ENCODE peak calls at places on chromosome 21, in six cellular contexts. W is HepG2, C is H1, E is K562, Y is HCT116, S is GM12878. P is an unnamed sample.

GRCh38 chr21:16976132-16976666 is 536.6 kb upstream of the CXADR start:
- DNase-seq in E (no peak), C (no peak), W (no peak), S (no peak), Y (no peak), P (no peak)

GRCh38 chr21:17585875-17586450 is 26.7 kb downstream of the BTG3 start:
- DNase-seq in Y (peak; percentile 42), C (no peak), E (peak; percentile 19), S (no peak), W (peak; percentile 41), P (peak; percentile 30)

GRCh38 chr21:40143822-40144525 is 276.7 kb downstream of the PCP4 start:
- DNase-seq in E (peak; percentile 56), C (no peak), S (no peak), Y (peak; percentile 6), W (peak; percentile 10), P (peak; percentile 57)

GRCh38 chr21:41817228-41817627 is 50.4 kb upstream of the RIPK4 start:
- DNase-seq in Y (peak; percentile 33), S (no peak), E (peak; percentile 76), C (no peak), W (peak; percentile 44), P (peak; percentile 62)

GRCh38 chr21:43603641-43604504 is 55.4 kb downstream of the HSF2BP start:
- DNase-seq in C (no peak), W (peak; percentile 15), S (no peak), E (no peak), Y (no peak), P (no peak)

GRCh38 chr21:41242238-41242829 is 74.3 kb upstream of the FAM3B start:
- DNase-seq in W (no peak), C (no peak), E (no peak), S (no peak), Y (no peak), P (no peak)

GRCh38 chr21:43859747-43860214 is 5.2 kb upstream of the AGPAT3 start:
- DNase-seq in E (no peak), C (no peak), Y (no peak), W (no peak), S (no peak), P (no peak)

GRCh38 chr21:14545906-14546480 is at the start of gene SAMSN1:
- DNase-seq in E (peak; percentile 88), W (no peak), S (peak; percentile 78), C (no peak), Y (no peak), P (no peak)

GRCh38 chr21:41559658-41560599 is 52.0 kb upstream of the TMPRSS2 start:
- DNase-seq in S (peak; percentile 72), E (no peak), C (no peak), W (no peak), Y (no peak), P (no peak)

GRCh38 chr21:16879479-16879878 is 633.4 kb upstream of the CXADR start:
- DNase-seq in W (no peak), Y (no peak), C (no peak), S (no peak), E (no peak), P (no peak)

GRCh38 chr21:42452401-42453018 is 43.5 kb downstream of the RSPH1 start:
- DNase-seq in E (no peak), W (no peak), Y (no peak), S (no peak), C (no peak), P (no peak)

GRCh38 chr21:18951291-18952038 is 547.9 kb upstream of the TMPRSS15 start:
- DNase-seq in W (no peak), S (no peak), C (peak; percentile 9), Y (no peak), E (no peak), P (peak; percentile 79)

GRCh38 chr21:42527489-42528158 is 14.0 kb downstream of the SLC37A1 start:
- DNase-seq in W (no peak), C (no peak), Y (no peak), S (peak; percentile 80), E (no peak), P (no peak)

GRCh38 chr21:33299181-33299752 is 25.5 kb upstream of the IFNAR1 start:
- DNase-seq in S (peak; percentile 25), C (no peak), Y (no peak), W (no peak), E (no peak), P (peak; percentile 9)

GRCh38 chr21:26941436-26941835 is 25.5 kb downstream of the ADAMTS5 start:
- DNase-seq in Y (no peak), W (no peak), E (no peak), S (no peak), C (no peak), P (no peak)

GRCh38 chr21:29201186-29201585 is 70.7 kb downstream of the MAP3K7CL start:
- DNase-seq in E (no peak), W (no peak), Y (no peak), C (no peak), S (no peak), P (no peak)

GRCh38 chr21:29265690-29266479 is 32.8 kb upstream of the BACH1 start:
- DNase-seq in W (no peak), Y (no peak), S (peak; percentile 30), E (no peak), C (no peak), P (no peak)

GRCh38 chr21:17911628-17912027 is 92.5 kb upstream of the C21orf91 start:
- DNase-seq in Y (no peak), S (no peak), E (no peak), W (no peak), C (no peak), P (no peak)

GRCh38 chr21:31872452-31873274 is at the start of gene HUNK:
- DNase-seq in S (no peak), E (no peak), Y (no peak), C (no peak), W (peak; percentile 29), P (no peak)

GRCh38 chr21:26587621-26588260 is 14.7 kb upstream of the CYYR1 start:
- DNase-seq in E (no peak), S (no peak), W (no peak), C (no peak), Y (no peak), P (no peak)

GRCh38 chr21:43318841-43319781 is 107.8 kb downstream of the SIK1 start:
- DNase-seq in S (peak; percentile 19), C (no peak), E (no peak), W (no peak), Y (no peak), P (no peak)

GRCh38 chr21:45405271-45405818 is 380 bp downstream of the COL18A1 start:
- DNase-seq in C (no peak), E (peak; percentile 90), W (no peak), Y (no peak), S (no peak), P (no peak)

GRCh38 chr21:45403133-45403824 is 1.7 kb upstream of the COL18A1 start:
- DNase-seq in S (no peak), Y (no peak), C (no peak), W (no peak), E (no peak), P (no peak)

GRCh38 chr21:45405819-45406762 is 1.1 kb downstream of the COL18A1 start:
- DNase-seq in C (no peak), W (peak; percentile 45), E (no peak), S (no peak), Y (no peak), P (no peak)

GRCh38 chr21:45403825-45404725 is 890 bp upstream of the COL18A1 start:
- DNase-seq in C (peak; percentile 34), S (no peak), Y (no peak), W (no peak), E (no peak), P (no peak)

DNA sequence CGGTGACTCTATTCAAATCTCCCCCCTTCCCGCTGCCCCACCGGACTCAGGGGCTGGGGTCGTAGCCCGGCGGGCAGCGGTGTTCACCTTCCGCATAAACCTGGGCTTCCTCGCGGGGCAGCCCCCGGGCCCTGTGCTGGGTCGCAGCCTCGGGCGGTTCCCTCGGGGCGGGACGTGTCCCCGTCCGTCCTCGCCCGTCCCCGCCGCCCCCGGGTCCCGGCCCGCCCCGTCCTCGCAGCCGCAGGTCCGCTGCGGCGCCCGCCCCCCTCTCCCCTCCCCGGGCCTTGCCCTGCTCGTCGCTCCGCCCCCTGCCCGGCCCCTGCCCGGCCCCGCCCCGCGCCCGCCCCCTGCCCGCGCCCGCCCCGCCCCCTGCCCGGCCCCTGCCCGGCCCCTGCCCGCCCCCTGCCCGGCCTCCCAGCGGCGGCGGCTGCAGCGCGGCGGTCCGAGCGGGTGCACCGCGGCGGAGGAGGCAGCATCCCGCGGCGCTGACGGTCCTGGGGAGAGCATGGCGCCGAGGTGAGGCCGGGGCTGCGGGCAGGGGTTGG is at the start of gene COL18A1:
- DNase-seq in Y (no peak), C (no peak), W (no peak), S (no peak), E (peak; percentile 94), P (no peak)
- H3K4me1 ChIP-seq in Y (peaks cover 33% of the 10 kb centered on the region), C (peaks cover 29% of the 10 kb centered on the region), W (peaks cover 47% of the 10 kb centered on the region), S (no peaks in the 10 kb centered on the region), E (peaks cover 64% of the 10 kb centered on the region), P (peaks cover 35% of the 10 kb centered on the region)

GRCh38 chr21:45504021-45504515 is 38.2 kb downstream of the SLC19A1 start:
- DNase-seq in S (no peak), E (no peak), C (no peak), Y (no peak), W (no peak), P (no peak)

GRCh38 chr21:45506836-45507522 is 35.3 kb downstream of the SLC19A1 start:
- DNase-seq in W (no peak), S (no peak), Y (no peak), E (no peak), C (no peak), P (no peak)

GRCh38 chr21:45504516-45505415 is 37.5 kb downstream of the SLC19A1 start:
- DNase-seq in W (no peak), Y (no peak), E (no peak), C (no peak), S (no peak), P (no peak)

GRCh38 chr21:45506241-45506817 is 35.9 kb downstream of the SLC19A1 start:
- DNase-seq in C (no peak), Y (no peak), W (no peak), E (no peak), S (no peak), P (no peak)

GRCh38 chr21:45505416-45506021 is 36.7 kb downstream of the SLC19A1 start:
- DNase-seq in W (no peak), Y (no peak), S (no peak), E (no peak), C (no peak), P (no peak)
- TF ChIP-seq ZNF274 in W (no peak), Y (no peak), S (no peak), E (no peak), C (no peak), P (no peak)

DNA sequence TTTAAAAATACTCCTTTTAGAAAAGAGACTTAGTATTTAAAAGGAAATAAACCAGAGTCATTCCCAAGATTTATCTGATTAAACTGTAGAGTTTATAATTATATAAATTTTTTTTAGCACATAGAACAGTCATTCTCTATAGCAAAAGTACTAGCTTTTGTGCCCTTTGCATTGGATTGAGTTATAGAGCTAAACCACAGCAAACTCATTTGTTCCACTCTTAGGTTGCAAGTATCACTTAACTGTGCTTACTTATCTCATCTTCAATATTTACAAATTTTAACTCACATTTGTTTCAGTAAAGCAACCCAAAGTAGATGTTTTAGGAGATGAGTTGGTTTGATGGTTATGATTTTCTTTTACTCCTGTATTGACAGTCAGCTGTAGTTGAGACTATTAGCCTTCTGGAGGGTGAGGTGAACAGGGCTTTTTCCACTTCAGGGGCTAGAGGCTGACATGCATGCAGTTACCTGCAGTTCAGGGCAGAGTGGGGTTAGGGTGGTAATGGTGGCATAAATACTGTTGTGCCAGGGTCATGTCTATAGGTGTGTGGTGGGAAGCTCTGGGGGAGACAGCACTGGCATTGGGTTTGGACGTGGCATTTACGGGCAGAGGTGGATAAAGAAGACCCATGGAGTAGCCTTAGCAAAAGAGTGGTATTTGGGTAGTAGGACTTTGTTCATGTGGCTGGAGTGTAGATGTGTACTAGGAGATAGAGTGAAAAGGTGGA is 42.1 kb downstream of the DYRK1A start:
- DNase-seq in E (no peak), S (no peak), W (no peak), C (no peak), Y (no peak), P (no peak)
- H3K9ac ChIP-seq in E (no peak overlapping the region), S (no peak overlapping the region), W (no peak overlapping the region), C (no peak overlapping the region), Y (no peak overlapping the region), P (no peak overlapping the region)

GRCh38 chr21:35211767-35212166 is 162.7 kb upstream of the RUNX1 start:
- DNase-seq in W (no peak), S (no peak), E (no peak), C (no peak), Y (no peak), P (no peak)
- H3K4me1 ChIP-seq in W (no peaks in the 10 kb centered on the region), S (peaks cover 8% of the 10 kb centered on the region), E (peaks cover 7% of the 10 kb centered on the region), C (no peaks in the 10 kb centered on the region), Y (peaks cover 23% of the 10 kb centered on the region), P (no peaks in the 10 kb centered on the region)

P was measured in NT2/D1.